ENCODE peak calls at places on chromosome 9, in six cellular contexts. Z is stimulated activated CD4-positive, alpha-beta T cell treated with anti-CD3 and anti-CD28 coated beads, Interleukin-12 subunit alpha, Interleukin-12 subunit beta, amount 100 ng/mL, for 24 hours; U is GM18507; B is mucosa of gallbladder; L is NCI-H2081; H is psoas muscle. K is an unnamed sample.

GRCh38 chr9:77960356-77961153 is 71.1 kb downstream of the GNAQ start:
- DNase-seq in Z (no peak), U (no peak), B (no peak), L (no peak), H (no peak), K (no peak)

GRCh38 chr9:127721391-127721821 is 5.5 kb downstream of the TTC16 start:
- DNase-seq in Z (no peak), U (no peak), B (no peak), L (peak; percentile 57), H (no peak), K (no peak)

GRCh38 chr9:69919461-69920061 is 98.9 kb downstream of the CFAP95 start:
- DNase-seq in Z (no peak), U (no peak), B (no peak), L (peak; percentile 61), H (no peak), K (no peak)

GRCh38 chr9:120893585-120893857 is 16.5 kb upstream of the PHF19 start:
- DNase-seq in Z (no peak), U (no peak), B (no peak), L (no peak), H (no peak), K (no peak)

GRCh38 chr9:14482856-14483255 is 168.9 kb upstream of the NFIB start:
- DNase-seq in Z (no peak), U (no peak), B (no peak), L (no peak), H (no peak), K (no peak)

GRCh38 chr9:136578915-136579637 is 33.2 kb upstream of the NOTCH1 start:
- DNase-seq in Z (no peak), U (no peak), B (no peak), L (no peak), H (no peak), K (no peak)

GRCh38 chr9:35547889-35548418 is 57.1 kb upstream of the TESK1 start:
- DNase-seq in Z (no peak), U (no peak), B (no peak), L (no peak), H (no peak), K (no peak)

GRCh38 chr9:134605351-134605968 is 36.1 kb upstream of the COL5A1 start:
- DNase-seq in Z (no peak), U (no peak), B (no peak), L (no peak), H (no peak), K (no peak)

GRCh38 chr9:37031902-37032301 is 2.2 kb downstream of the PAX5 start:
- DNase-seq in Z (no peak), U (no peak), B (no peak), L (no peak), H (no peak), K (no peak)

GRCh38 chr9:21381752-21382339 is 3.4 kb downstream of the IFNA2 start:
- DNase-seq in Z (no peak), U (peak; percentile 40), B (no peak), L (no peak), H (no peak), K (no peak)

GRCh38 chr9:14316574-14317304 is 2.8 kb upstream of the NFIB start:
- DNase-seq in Z (no peak), U (no peak), B (no peak), L (peak; percentile 60), H (no peak), K (no peak)

GRCh38 chr9:114906922-114907571 is 23.3 kb downstream of the TNFSF8 start:
- DNase-seq in Z (no peak), U (no peak), B (no peak), L (peak; percentile 69), H (no peak), K (no peak)